ENCODE peak calls at places on chromosome 1, in ten cellular contexts. One of them, this sample, is unnamed.

GRCh38 chr1:26351591-26352337 is 2.2 kb downstream of the CRYBG2 start:
- DNase-seq in non-pigmented ciliary epithelial cell: no peak
- DNase-seq in T-cell: no peak
- DNase-seq in stimulated activated CD4-positive, alpha-beta T cell treated with anti-CD3 and anti-CD28 coated beads, Interleukin-15, amount 100 ng/mL, for 1 hour: no peak
- DNase-seq in kidney tubule cell: peak
- DNase-seq in NT2/D1: no peak
- DNase-seq in fibroblast of lung: no peak
- DNase-seq in transverse colon: peak
- DNase-seq in kidney epithelial cell: no peak
- DNase-seq in lung microvascular endothelial cell: no peak
- DNase-seq in this sample: no peak

GRCh38 chr1:234495231-234495990 is 16.4 kb upstream of the TARBP1 start:
- DNase-seq in transverse colon: no peak
- DNase-seq in NT2/D1: no peak
- DNase-seq in non-pigmented ciliary epithelial cell: peak
- DNase-seq in stimulated activated CD4-positive, alpha-beta T cell treated with anti-CD3 and anti-CD28 coated beads, Interleukin-15, amount 100 ng/mL, for 1 hour: no peak
- DNase-seq in T-cell: no peak
- DNase-seq in lung microvascular endothelial cell: peak
- DNase-seq in kidney tubule cell: peak
- DNase-seq in kidney epithelial cell: peak
- DNase-seq in fibroblast of lung: peak
- DNase-seq in this sample: no peak

GRCh38 chr1:41418868-41419583 is 57.8 kb downstream of the FOXO6 start:
- DNase-seq in T-cell: no peak
- DNase-seq in lung microvascular endothelial cell: peak
- DNase-seq in stimulated activated CD4-positive, alpha-beta T cell treated with anti-CD3 and anti-CD28 coated beads, Interleukin-15, amount 100 ng/mL, for 1 hour: no peak
- DNase-seq in fibroblast of lung: peak
- DNase-seq in NT2/D1: no peak
- DNase-seq in non-pigmented ciliary epithelial cell: no peak
- DNase-seq in transverse colon: peak
- DNase-seq in kidney epithelial cell: peak
- DNase-seq in kidney tubule cell: peak
- DNase-seq in this sample: peak

GRCh38 chr1:161131721-161132409 is 602 bp downstream of the DEDD start:
- DNase-seq in kidney tubule cell: peak
- DNase-seq in non-pigmented ciliary epithelial cell: no peak
- DNase-seq in T-cell: no peak
- DNase-seq in kidney epithelial cell: no peak
- DNase-seq in NT2/D1: no peak
- DNase-seq in fibroblast of lung: peak
- DNase-seq in transverse colon: no peak
- DNase-seq in stimulated activated CD4-positive, alpha-beta T cell treated with anti-CD3 and anti-CD28 coated beads, Interleukin-15, amount 100 ng/mL, for 1 hour: no peak
- DNase-seq in lung microvascular endothelial cell: peak
- DNase-seq in this sample: no peak

GRCh38 chr1:63779338-63779819 is 5.6 kb downstream of the ROR1 start:
- DNase-seq in non-pigmented ciliary epithelial cell: no peak
- DNase-seq in lung microvascular endothelial cell: no peak
- DNase-seq in fibroblast of lung: peak
- DNase-seq in kidney tubule cell: no peak
- DNase-seq in T-cell: no peak
- DNase-seq in kidney epithelial cell: no peak
- DNase-seq in stimulated activated CD4-positive, alpha-beta T cell treated with anti-CD3 and anti-CD28 coated beads, Interleukin-15, amount 100 ng/mL, for 1 hour: no peak
- DNase-seq in NT2/D1: no peak
- DNase-seq in transverse colon: no peak
- DNase-seq in this sample: peak

GRCh38 chr1:173669491-173669941 is at the start of gene ANKRD45:
- DNase-seq in non-pigmented ciliary epithelial cell: no peak
- DNase-seq in lung microvascular endothelial cell: peak
- DNase-seq in T-cell: no peak
- DNase-seq in stimulated activated CD4-positive, alpha-beta T cell treated with anti-CD3 and anti-CD28 coated beads, Interleukin-15, amount 100 ng/mL, for 1 hour: no peak
- DNase-seq in NT2/D1: peak
- DNase-seq in kidney tubule cell: peak
- DNase-seq in kidney epithelial cell: no peak
- DNase-seq in transverse colon: no peak
- DNase-seq in fibroblast of lung: peak
- DNase-seq in this sample: peak

GRCh38 chr1:115338457-115338820 is 390 bp upstream of the NGF start:
- DNase-seq in NT2/D1: no peak
- DNase-seq in transverse colon: no peak
- DNase-seq in non-pigmented ciliary epithelial cell: no peak
- DNase-seq in kidney tubule cell: no peak
- DNase-seq in kidney epithelial cell: no peak
- DNase-seq in stimulated activated CD4-positive, alpha-beta T cell treated with anti-CD3 and anti-CD28 coated beads, Interleukin-15, amount 100 ng/mL, for 1 hour: no peak
- DNase-seq in fibroblast of lung: no peak
- DNase-seq in lung microvascular endothelial cell: no peak
- DNase-seq in T-cell: no peak
- DNase-seq in this sample: no peak

GRCh38 chr1:152167835-152168534 is 9.0 kb upstream of the RPTN start:
- DNase-seq in T-cell: no peak
- DNase-seq in kidney epithelial cell: peak
- DNase-seq in lung microvascular endothelial cell: peak
- DNase-seq in kidney tubule cell: peak
- DNase-seq in fibroblast of lung: peak
- DNase-seq in transverse colon: no peak
- DNase-seq in non-pigmented ciliary epithelial cell: peak
- DNase-seq in NT2/D1: no peak
- DNase-seq in stimulated activated CD4-positive, alpha-beta T cell treated with anti-CD3 and anti-CD28 coated beads, Interleukin-15, amount 100 ng/mL, for 1 hour: no peak
- DNase-seq in this sample: no peak

GRCh38 chr1:94980049-94980908 is 53.4 kb upstream of the CNN3 start:
- DNase-seq in T-cell: no peak
- DNase-seq in transverse colon: no peak
- DNase-seq in fibroblast of lung: peak
- DNase-seq in non-pigmented ciliary epithelial cell: no peak
- DNase-seq in lung microvascular endothelial cell: no peak
- DNase-seq in kidney epithelial cell: no peak
- DNase-seq in stimulated activated CD4-positive, alpha-beta T cell treated with anti-CD3 and anti-CD28 coated beads, Interleukin-15, amount 100 ng/mL, for 1 hour: no peak
- DNase-seq in kidney tubule cell: no peak
- DNase-seq in NT2/D1: no peak
- DNase-seq in this sample: peak

GRCh38 chr1:46533179-46533864 is 18.1 kb downstream of the KNCN start:
- DNase-seq in lung microvascular endothelial cell: peak
- DNase-seq in non-pigmented ciliary epithelial cell: no peak
- DNase-seq in transverse colon: peak
- DNase-seq in fibroblast of lung: peak
- DNase-seq in NT2/D1: no peak
- DNase-seq in kidney tubule cell: peak
- DNase-seq in kidney epithelial cell: no peak
- DNase-seq in stimulated activated CD4-positive, alpha-beta T cell treated with anti-CD3 and anti-CD28 coated beads, Interleukin-15, amount 100 ng/mL, for 1 hour: peak
- DNase-seq in T-cell: peak
- DNase-seq in this sample: no peak

GRCh38 chr1:203480525-203481084 is 5.0 kb downstream of the PRELP start:
- DNase-seq in stimulated activated CD4-positive, alpha-beta T cell treated with anti-CD3 and anti-CD28 coated beads, Interleukin-15, amount 100 ng/mL, for 1 hour: peak
- DNase-seq in NT2/D1: peak
- DNase-seq in non-pigmented ciliary epithelial cell: no peak
- DNase-seq in lung microvascular endothelial cell: peak
- DNase-seq in fibroblast of lung: peak
- DNase-seq in kidney tubule cell: peak
- DNase-seq in kidney epithelial cell: no peak
- DNase-seq in T-cell: no peak
- DNase-seq in transverse colon: peak
- DNase-seq in this sample: peak

GRCh38 chr1:182338806-182339370 is 52.7 kb downstream of the GLUL start:
- DNase-seq in non-pigmented ciliary epithelial cell: no peak
- DNase-seq in stimulated activated CD4-positive, alpha-beta T cell treated with anti-CD3 and anti-CD28 coated beads, Interleukin-15, amount 100 ng/mL, for 1 hour: no peak
- DNase-seq in transverse colon: no peak
- DNase-seq in NT2/D1: no peak
- DNase-seq in fibroblast of lung: no peak
- DNase-seq in T-cell: no peak
- DNase-seq in kidney tubule cell: no peak
- DNase-seq in lung microvascular endothelial cell: no peak
- DNase-seq in kidney epithelial cell: no peak
- DNase-seq in this sample: no peak

GRCh38 chr1:112698366-112699310 is 8.3 kb downstream of the RHOC start:
- DNase-seq in non-pigmented ciliary epithelial cell: no peak
- DNase-seq in stimulated activated CD4-positive, alpha-beta T cell treated with anti-CD3 and anti-CD28 coated beads, Interleukin-15, amount 100 ng/mL, for 1 hour: no peak
- DNase-seq in NT2/D1: no peak
- DNase-seq in kidney tubule cell: peak
- DNase-seq in T-cell: no peak
- DNase-seq in kidney epithelial cell: no peak
- DNase-seq in fibroblast of lung: no peak
- DNase-seq in transverse colon: peak
- DNase-seq in lung microvascular endothelial cell: peak
- DNase-seq in this sample: no peak